ENCODE peak calls at places on chromosomes 5 and 9, in five cellular contexts. One of them, this sample, is unnamed.

GRCh38 chr5:1032551-1033027 is 24.0 kb downstream of the NKD2 start:
- DNase-seq in effector memory CD4-positive, alpha-beta T cell: no peak
- DNase-seq in pancreas: peak; percentile 58
- DNase-seq in ovary: no peak
- DNase-seq in vagina: no peak
- DNase-seq in this sample: no peak

GRCh38 chr5:157748740-157749461 is 5.4 kb downstream of the LSM11 start:
- DNase-seq in effector memory CD4-positive, alpha-beta T cell: no peak
- DNase-seq in pancreas: no peak
- DNase-seq in ovary: no peak
- DNase-seq in vagina: no peak
- DNase-seq in this sample: no peak

GRCh38 chr9:93675336-93676150 is 99.2 kb downstream of the PHF2 start:
- DNase-seq in effector memory CD4-positive, alpha-beta T cell: no peak
- DNase-seq in pancreas: peak; percentile 67
- DNase-seq in ovary: peak; percentile 29
- DNase-seq in vagina: no peak
- DNase-seq in this sample: peak; percentile 16

GRCh38 chr9:16543225-16543624 is 327.2 kb downstream of the BNC2 start:
- DNase-seq in effector memory CD4-positive, alpha-beta T cell: no peak
- DNase-seq in pancreas: no peak
- DNase-seq in ovary: no peak
- DNase-seq in vagina: no peak
- DNase-seq in this sample: no peak

GRCh38 chr5:72525816-72526215 is 18.6 kb upstream of the ZNF366 start:
- DNase-seq in effector memory CD4-positive, alpha-beta T cell: no peak
- DNase-seq in pancreas: no peak
- DNase-seq in ovary: no peak
- DNase-seq in vagina: no peak
- DNase-seq in this sample: no peak

GRCh38 chr9:80076105-80076504 is 504.3 kb downstream of the TLE4 start:
- DNase-seq in effector memory CD4-positive, alpha-beta T cell: no peak
- DNase-seq in pancreas: no peak
- DNase-seq in ovary: no peak
- DNase-seq in vagina: no peak
- DNase-seq in this sample: no peak

GRCh38 chr5:105688227-105688807 is 1982.4 kb downstream of the EFNA5 start:
- DNase-seq in effector memory CD4-positive, alpha-beta T cell: no peak
- DNase-seq in pancreas: no peak
- DNase-seq in ovary: no peak
- DNase-seq in vagina: no peak
- DNase-seq in this sample: no peak

GRCh38 chr9:128456613-128457061 is 831 bp downstream of the ODF2 start:
- DNase-seq in effector memory CD4-positive, alpha-beta T cell: peak; percentile 33
- DNase-seq in pancreas: peak; percentile 79
- DNase-seq in ovary: peak; percentile 78
- DNase-seq in vagina: no peak
- DNase-seq in this sample: peak; percentile 85

GRCh38 chr9:135294826-135295225 is 184.8 kb upstream of the PPP1R26 start:
- DNase-seq in effector memory CD4-positive, alpha-beta T cell: no peak
- DNase-seq in pancreas: no peak
- DNase-seq in ovary: no peak
- DNase-seq in vagina: no peak
- DNase-seq in this sample: no peak

GRCh38 chr9:36154213-36154952 is 14.8 kb upstream of the CCIN start:
- DNase-seq in effector memory CD4-positive, alpha-beta T cell: no peak
- DNase-seq in pancreas: no peak
- DNase-seq in ovary: no peak
- DNase-seq in vagina: no peak
- DNase-seq in this sample: no peak

GRCh38 chr5:96627792-96628191 is 34.4 kb upstream of the CAST start:
- DNase-seq in effector memory CD4-positive, alpha-beta T cell: no peak
- DNase-seq in pancreas: no peak
- DNase-seq in ovary: no peak
- DNase-seq in vagina: no peak
- DNase-seq in this sample: no peak

GRCh38 chr9:26319859-26320258 is 572.7 kb downstream of the CAAP1 start:
- DNase-seq in effector memory CD4-positive, alpha-beta T cell: no peak
- DNase-seq in pancreas: no peak
- DNase-seq in ovary: no peak
- DNase-seq in vagina: no peak
- DNase-seq in this sample: no peak

GRCh38 chr5:170306381-170306790 is 8.8 kb upstream of the LCP2 start:
- DNase-seq in effector memory CD4-positive, alpha-beta T cell: no peak
- DNase-seq in pancreas: no peak
- DNase-seq in ovary: peak; percentile 80
- DNase-seq in vagina: no peak
- DNase-seq in this sample: peak; percentile 90

GRCh38 chr5:143494162-143494561 is 90.7 kb upstream of the NR3C1 start:
- DNase-seq in effector memory CD4-positive, alpha-beta T cell: no peak
- DNase-seq in pancreas: no peak
- DNase-seq in ovary: no peak
- DNase-seq in vagina: no peak
- DNase-seq in this sample: no peak

GRCh38 chr9:100052375-100052774 is 46.4 kb downstream of the ERP44 start:
- DNase-seq in effector memory CD4-positive, alpha-beta T cell: no peak
- DNase-seq in pancreas: no peak
- DNase-seq in ovary: no peak
- DNase-seq in vagina: no peak
- DNase-seq in this sample: no peak

GRCh38 chr5:92641031-92641962 is 939.7 kb downstream of the NR2F1-AS1 start:
- DNase-seq in effector memory CD4-positive, alpha-beta T cell: no peak
- DNase-seq in pancreas: no peak
- DNase-seq in ovary: no peak
- DNase-seq in vagina: no peak
- DNase-seq in this sample: no peak

GRCh38 chr5:120464627-120465280 is 654 bp downstream of the PRR16 start:
- DNase-seq in effector memory CD4-positive, alpha-beta T cell: no peak
- DNase-seq in pancreas: peak; percentile 71
- DNase-seq in ovary: no peak
- DNase-seq in vagina: no peak
- DNase-seq in this sample: peak; percentile 78

GRCh38 chr5:90410178-90410762 is 714 bp upstream of the CETN3 start:
- DNase-seq in effector memory CD4-positive, alpha-beta T cell: no peak
- DNase-seq in pancreas: no peak
- DNase-seq in ovary: no peak
- DNase-seq in vagina: no peak
- DNase-seq in this sample: no peak

GRCh38 chr5:8981016-8981415 is 564.9 kb downstream of the SEMA5A start:
- DNase-seq in effector memory CD4-positive, alpha-beta T cell: no peak
- DNase-seq in pancreas: no peak
- DNase-seq in ovary: no peak
- DNase-seq in vagina: no peak
- DNase-seq in this sample: no peak

GRCh38 chr9:88814521-88815101 is 176.7 kb upstream of the S1PR3 start:
- DNase-seq in effector memory CD4-positive, alpha-beta T cell: no peak
- DNase-seq in pancreas: no peak
- DNase-seq in ovary: no peak
- DNase-seq in vagina: no peak
- DNase-seq in this sample: peak; percentile 74

GRCh38 chr5:157924931-157925729 is 66.2 kb upstream of the CLINT1 start:
- DNase-seq in effector memory CD4-positive, alpha-beta T cell: no peak
- DNase-seq in pancreas: no peak
- DNase-seq in ovary: no peak
- DNase-seq in vagina: no peak
- DNase-seq in this sample: no peak

GRCh38 chr5:111385970-111386831 is 126.1 kb downstream of the STARD4 start:
- DNase-seq in effector memory CD4-positive, alpha-beta T cell: no peak
- DNase-seq in pancreas: no peak
- DNase-seq in ovary: no peak
- DNase-seq in vagina: no peak
- DNase-seq in this sample: no peak

GRCh38 chr9:4079906-4080305 is 220.0 kb downstream of the GLIS3 start:
- DNase-seq in effector memory CD4-positive, alpha-beta T cell: no peak
- DNase-seq in pancreas: no peak
- DNase-seq in ovary: no peak
- DNase-seq in vagina: no peak
- DNase-seq in this sample: no peak

GRCh38 chr5:13354611-13355010 is 589.9 kb downstream of the DNAH5 start:
- DNase-seq in effector memory CD4-positive, alpha-beta T cell: no peak
- DNase-seq in pancreas: no peak
- DNase-seq in ovary: no peak
- DNase-seq in vagina: no peak
- DNase-seq in this sample: no peak

GRCh38 chr5:172879434-172879828 is 45.4 kb downstream of the ERGIC1 start:
- DNase-seq in effector memory CD4-positive, alpha-beta T cell: no peak
- DNase-seq in pancreas: no peak
- DNase-seq in ovary: no peak
- DNase-seq in vagina: no peak
- DNase-seq in this sample: no peak

GRCh38 chr5:143161893-143162520 is 241.5 kb downstream of the NR3C1 start:
- DNase-seq in effector memory CD4-positive, alpha-beta T cell: no peak
- DNase-seq in pancreas: no peak
- DNase-seq in ovary: no peak
- DNase-seq in vagina: no peak
- DNase-seq in this sample: no peak

GRCh38 chr5:1137567-1138444 is 25.9 kb upstream of the SLC12A7 start:
- DNase-seq in effector memory CD4-positive, alpha-beta T cell: no peak
- DNase-seq in pancreas: peak; percentile 74
- DNase-seq in ovary: no peak
- DNase-seq in vagina: no peak
- DNase-seq in this sample: peak; percentile 42

GRCh38 chr9:89576404-89576824 is 28.4 kb upstream of the GADD45G start:
- DNase-seq in effector memory CD4-positive, alpha-beta T cell: no peak
- DNase-seq in pancreas: no peak
- DNase-seq in ovary: no peak
- DNase-seq in vagina: no peak
- DNase-seq in this sample: no peak

GRCh38 chr5:132830436-132831094 is at the start of gene SHROOM1:
- DNase-seq in effector memory CD4-positive, alpha-beta T cell: no peak
- DNase-seq in pancreas: peak; percentile 91
- DNase-seq in ovary: peak; percentile 73
- DNase-seq in vagina: no peak
- DNase-seq in this sample: no peak

GRCh38 chr9:82581516-82581915 is 481.4 kb downstream of the RASEF start:
- DNase-seq in effector memory CD4-positive, alpha-beta T cell: no peak
- DNase-seq in pancreas: no peak
- DNase-seq in ovary: no peak
- DNase-seq in vagina: no peak
- DNase-seq in this sample: no peak
- H3K4me1 ChIP-seq in effector memory CD4-positive, alpha-beta T cell: no peaks in the 10 kb centered on the region
- H3K4me1 ChIP-seq in pancreas: peaks cover 14% of the 10 kb centered on the region
- H3K4me1 ChIP-seq in ovary: no peaks in the 10 kb centered on the region
- H3K4me1 ChIP-seq in vagina: no peaks in the 10 kb centered on the region
- H3K4me1 ChIP-seq in this sample: no peaks in the 10 kb centered on the region

DNA sequence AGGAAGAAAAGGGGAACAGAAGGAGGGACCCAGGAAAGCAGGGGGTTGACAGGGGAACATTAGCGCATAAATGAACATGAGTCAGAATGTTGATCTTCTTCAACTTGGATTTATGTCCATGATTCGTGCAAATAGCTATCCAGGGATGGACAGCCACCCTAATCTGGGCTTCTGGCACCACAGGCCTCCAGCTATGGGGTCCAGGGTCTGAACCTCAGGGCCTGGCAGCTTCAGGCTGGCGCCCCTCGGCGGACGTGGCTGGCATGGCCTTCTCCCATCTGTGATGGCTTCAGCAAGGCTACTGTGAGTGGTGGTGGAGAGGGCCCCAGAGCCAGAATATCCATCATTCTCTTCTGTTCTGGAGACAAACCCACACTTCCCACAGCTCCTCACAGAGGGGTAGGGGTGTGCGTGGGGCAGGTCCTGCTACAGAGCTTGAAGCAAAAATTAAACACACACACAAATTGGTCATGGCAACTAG is 9.5 kb downstream of the GPX3 start:
- DNase-seq in effector memory CD4-positive, alpha-beta T cell: no peak
- DNase-seq in pancreas: no peak
- DNase-seq in ovary: no peak
- DNase-seq in vagina: no peak
- DNase-seq in this sample: no peak
- H3K36me3 ChIP-seq in effector memory CD4-positive, alpha-beta T cell: peaks cover 77% of the 10 kb centered on the region
- H3K36me3 ChIP-seq in pancreas: peaks cover 2% of the 10 kb centered on the region
- H3K36me3 ChIP-seq in ovary: no peaks in the 10 kb centered on the region
- H3K36me3 ChIP-seq in vagina: no peaks in the 10 kb centered on the region
- H3K36me3 ChIP-seq in this sample: peaks cover 44% of the 10 kb centered on the region

GRCh38 chr5:99020698-99021048 is 91.9 kb upstream of the CHD1 start:
- DNase-seq in effector memory CD4-positive, alpha-beta T cell: no peak
- DNase-seq in pancreas: no peak
- DNase-seq in ovary: no peak
- DNase-seq in vagina: no peak
- DNase-seq in this sample: no peak
- H3K4me1 ChIP-seq in effector memory CD4-positive, alpha-beta T cell: no peaks in the 10 kb centered on the region
- H3K4me1 ChIP-seq in pancreas: peaks cover 10% of the 10 kb centered on the region
- H3K4me1 ChIP-seq in ovary: no peaks in the 10 kb centered on the region
- H3K4me1 ChIP-seq in vagina: peaks cover 9% of the 10 kb centered on the region
- H3K4me1 ChIP-seq in this sample: no peaks in the 10 kb centered on the region

GRCh38 chr5:95543017-95543705 is 11.6 kb downstream of the SKIC3 start:
- DNase-seq in effector memory CD4-positive, alpha-beta T cell: no peak
- DNase-seq in pancreas: no peak
- DNase-seq in ovary: no peak
- DNase-seq in vagina: no peak
- DNase-seq in this sample: no peak
- H3K36me3 ChIP-seq in effector memory CD4-positive, alpha-beta T cell: peaks cover 49% of the 10 kb centered on the region
- H3K36me3 ChIP-seq in pancreas: no peaks in the 10 kb centered on the region
- H3K36me3 ChIP-seq in ovary: no peaks in the 10 kb centered on the region
- H3K36me3 ChIP-seq in vagina: no peaks in the 10 kb centered on the region
- H3K36me3 ChIP-seq in this sample: peaks cover 56% of the 10 kb centered on the region

DNA sequence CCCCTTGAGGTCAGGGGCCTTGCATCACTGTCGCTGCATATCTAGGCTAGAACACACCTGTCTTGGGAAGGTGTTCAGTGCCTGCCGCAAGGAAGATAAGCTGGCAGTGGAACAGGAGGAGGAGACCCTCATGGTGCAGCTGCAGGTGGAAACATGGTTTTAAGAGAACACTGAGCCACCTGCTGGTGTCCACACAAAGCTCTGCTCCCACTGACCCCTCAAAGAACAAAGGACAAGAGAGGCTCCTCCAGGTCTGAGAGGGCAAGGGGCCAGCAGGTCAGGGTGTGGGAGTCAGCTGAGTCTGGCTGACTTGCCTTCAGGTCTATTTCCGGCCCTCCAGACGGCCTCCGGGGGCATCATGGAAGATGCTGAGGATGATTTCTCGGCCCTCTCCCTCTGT is 210.1 kb upstream of the TBCA start:
- DNase-seq in effector memory CD4-positive, alpha-beta T cell: no peak
- DNase-seq in pancreas: no peak
- DNase-seq in ovary: no peak
- DNase-seq in vagina: no peak
- DNase-seq in this sample: no peak
- H3K4me1 ChIP-seq in effector memory CD4-positive, alpha-beta T cell: no peaks in the 10 kb centered on the region
- H3K4me1 ChIP-seq in pancreas: no peaks in the 10 kb centered on the region
- H3K4me1 ChIP-seq in ovary: peaks cover 4% of the 10 kb centered on the region
- H3K4me1 ChIP-seq in vagina: no peaks in the 10 kb centered on the region
- H3K4me1 ChIP-seq in this sample: peaks cover 9% of the 10 kb centered on the region

This sample was measured in tibial artery.